ENCODE peak calls at places on chromosomes 5 and 9, in nine cellular contexts. R is kidney, N is tibial artery, O is PC-3, F is spleen, J is testis, H is mammary epithelial cell, K is heart right ventricle, I is upper lobe of right lung. E is an unnamed sample.

GRCh38 chr5:393846-394275 is 49.1 kb upstream of the EXOC3 start:
- DNase-seq in R (no peak), N (no peak), O (no peak), F (no peak), J (peak; percentile 11), H (no peak), K (no peak), I (peak; percentile 54), E (no peak)

GRCh38 chr9:136628287-136628686 is 34.4 kb upstream of the EGFL7 start:
- DNase-seq in R (peak; percentile 72), N (no peak), O (no peak), F (no peak), J (no peak), H (no peak), K (no peak), I (no peak), E (no peak)

GRCh38 chr5:159825551-159826051 is 90.7 kb upstream of the ADRA1B start:
- DNase-seq in R (no peak), N (no peak), O (peak; percentile 67), F (no peak), J (no peak), H (peak; percentile 59), K (no peak), I (peak; percentile 87), E (no peak)

GRCh38 chr5:150346592-150346991 is 10.9 kb upstream of the TCOF1 start:
- DNase-seq in R (peak; percentile 36), N (no peak), O (no peak), F (no peak), J (no peak), H (no peak), K (no peak), I (no peak), E (no peak)

GRCh38 chr5:172334196-172334595 is 50.6 kb upstream of the UBTD2 start:
- DNase-seq in R (no peak), N (no peak), O (peak; percentile 18), F (no peak), J (peak; percentile 50), H (no peak), K (no peak), I (no peak), E (no peak)

GRCh38 chr9:126420643-126421564 is 94.3 kb downstream of the MVB12B start:
- DNase-seq in R (no peak), N (no peak), O (peak; percentile 87), F (no peak), J (no peak), H (peak; percentile 85), K (no peak), I (no peak), E (peak; percentile 81)

GRCh38 chr9:135616621-135617537 is 22.5 kb downstream of the GLT6D1 start:
- DNase-seq in R (no peak), N (no peak), O (no peak), F (no peak), J (peak; percentile 12), H (no peak), K (no peak), I (no peak), E (no peak)

GRCh38 chr5:173338380-173339015 is 10.3 kb upstream of the STC2 start:
- DNase-seq in R (no peak), N (no peak), O (no peak), F (no peak), J (no peak), H (no peak), K (no peak), I (no peak), E (no peak)

GRCh38 chr9:91207481-91207888 is 154.2 kb downstream of the AUH start:
- DNase-seq in R (no peak), N (no peak), O (peak; percentile 19), F (no peak), J (no peak), H (peak; percentile 72), K (no peak), I (no peak), E (no peak)

GRCh38 chr5:169934990-169935389 is 45.3 kb downstream of the INSYN2B start:
- DNase-seq in R (no peak), N (no peak), O (peak; percentile 61), F (no peak), J (no peak), H (no peak), K (no peak), I (no peak), E (no peak)

GRCh38 chr5:77981820-77982219 is 205.7 kb upstream of the TBCA start:
- DNase-seq in R (no peak), N (no peak), O (no peak), F (no peak), J (no peak), H (no peak), K (no peak), I (no peak), E (no peak)

GRCh38 chr9:27059907-27060306 is 49.1 kb upstream of the TEK start:
- DNase-seq in R (no peak), N (no peak), O (no peak), F (no peak), J (no peak), H (no peak), K (no peak), I (no peak), E (no peak)

GRCh38 chr5:76867827-76868693 is 18.2 kb downstream of the S100Z start:
- DNase-seq in R (no peak), N (peak; percentile 29), O (peak; percentile 75), F (no peak), J (peak; percentile 67), H (peak; percentile 50), K (peak; percentile 43), I (no peak), E (peak; percentile 82)

GRCh38 chr9:5879419-5880181 is 11.1 kb upstream of the MLANA start:
- DNase-seq in R (no peak), N (no peak), O (peak; percentile 82), F (no peak), J (no peak), H (peak; percentile 89), K (no peak), I (no peak), E (peak; percentile 75)

GRCh38 chr5:149671544-149671943 is 58.6 kb upstream of the PPARGC1B start:
- DNase-seq in R (no peak), N (no peak), O (peak; percentile 30), F (no peak), J (no peak), H (peak; percentile 33), K (no peak), I (no peak), E (peak; percentile 27)

GRCh38 chr9:75847085-75847484 is 43.4 kb upstream of the PCSK5 start:
- DNase-seq in R (no peak), N (no peak), O (no peak), F (no peak), J (no peak), H (no peak), K (no peak), I (no peak), E (no peak)

GRCh38 chr5:81228084-81228483 is 5.0 kb upstream of the CKMT2 start:
- DNase-seq in R (no peak), N (no peak), O (no peak), F (no peak), J (no peak), H (no peak), K (no peak), I (no peak), E (no peak)

GRCh38 chr5:139657363-139658321 is 9.5 kb downstream of the CXXC5 start:
- DNase-seq in R (peak; percentile 74), N (no peak), O (no peak), F (peak; percentile 81), J (no peak), H (no peak), K (no peak), I (peak; percentile 65), E (no peak)

GRCh38 chr5:72917371-72917776 is 38.5 kb upstream of the FCHO2 start:
- DNase-seq in R (no peak), N (no peak), O (no peak), F (no peak), J (no peak), H (no peak), K (no peak), I (no peak), E (no peak)
- TF ChIP-seq CTCF in R (no peak), N (no peak), O (no peak), F (no peak), J (no peak), H (no peak), K (no peak), I (no peak), E (no peak)

GRCh38 chr5:107668154-107668932 is 2.4 kb downstream of the EFNA5 start:
- DNase-seq in R (no peak), N (no peak), O (no peak), F (no peak), J (no peak), H (peak; percentile 30), K (no peak), I (no peak), E (no peak)
- H3K27ac ChIP-seq in R (peak overlapping the region; percentile 72), N (peak overlapping the region; percentile 81), O (no peak overlapping the region), F (no peak overlapping the region), J (peak overlapping the region; percentile 75), H (peak overlapping the region; percentile 87), K (peak overlapping the region; percentile 89), I (no peak overlapping the region), E (peak overlapping the region; percentile 99)

GRCh38 chr5:58475404-58475803 is 15.5 kb upstream of the PLK2 start:
- DNase-seq in R (no peak), N (no peak), O (no peak), F (no peak), J (no peak), H (no peak), K (no peak), I (no peak), E (no peak)

GRCh38 chr5:58481828-58482227 is 9.4 kb upstream of the GAPT start:
- DNase-seq in R (no peak), N (no peak), O (no peak), F (no peak), J (no peak), H (no peak), K (no peak), I (no peak), E (no peak)

GRCh38 chr5:58481066-58481676 is 10.1 kb upstream of the GAPT start:
- DNase-seq in R (no peak), N (no peak), O (no peak), F (no peak), J (no peak), H (no peak), K (no peak), I (no peak), E (no peak)

GRCh38 chr5:58482536-58482935 is 8.7 kb upstream of the GAPT start:
- DNase-seq in R (no peak), N (no peak), O (no peak), F (no peak), J (no peak), H (no peak), K (no peak), I (no peak), E (no peak)

GRCh38 chr5:58477760-58478159 is 13.5 kb upstream of the GAPT start:
- DNase-seq in R (no peak), N (no peak), O (no peak), F (no peak), J (no peak), H (no peak), K (no peak), I (no peak), E (no peak)
- TF ChIP-seq CTCF in R (no peak), N (no peak), O (peak; percentile 40), F (no peak), J (no peak), H (no peak), K (peak; percentile 41), I (peak; percentile 22), E (no peak)

DNA sequence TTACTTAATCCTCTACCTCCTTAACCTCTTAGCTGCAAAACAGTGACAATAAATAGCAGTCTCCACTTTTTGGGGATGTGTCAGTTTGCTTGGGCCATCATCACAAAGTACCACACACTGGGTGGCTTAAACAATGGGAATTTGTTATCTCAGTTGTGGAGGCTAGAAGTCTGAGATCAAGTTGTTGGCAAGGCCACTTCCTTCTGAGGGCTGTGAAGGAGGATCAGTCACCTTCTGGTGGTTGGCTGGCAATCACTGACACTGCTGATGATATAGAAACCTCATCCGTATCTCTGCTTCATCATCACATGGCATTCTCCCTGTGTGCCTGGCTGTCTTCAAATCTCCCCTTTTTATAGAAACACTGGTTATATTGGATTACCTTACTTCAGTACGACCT is 187.1 kb upstream of the TBC1D2 start:
- DNase-seq in R (no peak), N (no peak), O (no peak), F (no peak), J (no peak), H (no peak), K (no peak), I (no peak), E (no peak)
- H3K27ac ChIP-seq in R (no peak overlapping the region), N (no peak overlapping the region), O (no peak overlapping the region), F (no peak overlapping the region), J (no peak overlapping the region), H (no peak overlapping the region), K (no peak overlapping the region), I (no peak overlapping the region), E (no peak overlapping the region)

E was measured in RWPE1.